ENCODE peak calls at places on chromosomes 5 and 9, in four cellular contexts. One of them, this sample, is unnamed.
A peak's percentile ranks its signal among the peaks of the same experiment; 100 is the strongest.

GRCh38 chr5:179142434-179143198 is 82.4 kb downstream of the ZNF354C start:
- DNase-seq in IMR-90: peak; percentile 87
- DNase-seq in brain microvascular endothelial cell: peak; percentile 68
- DNase-seq in uterus: no peak
- DNase-seq in this sample: no peak

GRCh38 chr5:74864823-74865222 is 1.4 kb downstream of the FAM169A start:
- DNase-seq in brain microvascular endothelial cell: no peak
- DNase-seq in IMR-90: no peak
- DNase-seq in uterus: no peak
- DNase-seq in this sample: no peak

GRCh38 chr5:179135006-179135405 is 74.8 kb downstream of the ZNF354C start:
- DNase-seq in IMR-90: no peak
- DNase-seq in brain microvascular endothelial cell: no peak
- DNase-seq in uterus: no peak
- DNase-seq in this sample: no peak

GRCh38 chr9:113675475-113675941 is 200.6 kb upstream of the ZNF618 start:
- DNase-seq in uterus: peak; percentile 78
- DNase-seq in brain microvascular endothelial cell: peak; percentile 99
- DNase-seq in IMR-90: peak; percentile 100
- DNase-seq in this sample: peak; percentile 32

GRCh38 chr5:74801941-74802340 is 34.9 kb downstream of the NSA2 start:
- DNase-seq in brain microvascular endothelial cell: no peak
- DNase-seq in IMR-90: peak; percentile 33
- DNase-seq in uterus: no peak
- DNase-seq in this sample: no peak

GRCh38 chr5:103218164-103218563 is 40.4 kb upstream of the MACIR start:
- DNase-seq in IMR-90: peak; percentile 87
- DNase-seq in brain microvascular endothelial cell: peak; percentile 85
- DNase-seq in uterus: no peak
- DNase-seq in this sample: no peak

GRCh38 chr5:115487168-115487567 is 57.4 kb downstream of the FEM1C start:
- DNase-seq in uterus: no peak
- DNase-seq in IMR-90: no peak
- DNase-seq in brain microvascular endothelial cell: no peak
- DNase-seq in this sample: no peak

GRCh38 chr5:131209506-131210191 is 38.9 kb downstream of the LYRM7 start:
- DNase-seq in brain microvascular endothelial cell: no peak
- DNase-seq in uterus: no peak
- DNase-seq in IMR-90: no peak
- DNase-seq in this sample: no peak

GRCh38 chr5:96297290-96297689 is 135.8 kb downstream of the PCSK1 start:
- DNase-seq in IMR-90: peak; percentile 98
- DNase-seq in brain microvascular endothelial cell: peak; percentile 88
- DNase-seq in uterus: no peak
- DNase-seq in this sample: no peak

GRCh38 chr5:10633271-10634049 is 69.6 kb downstream of the ANKRD33B start:
- DNase-seq in brain microvascular endothelial cell: no peak
- DNase-seq in uterus: no peak
- DNase-seq in IMR-90: no peak
- DNase-seq in this sample: no peak

GRCh38 chr9:77710276-77710675 is 62.2 kb upstream of the GNA14 start:
- DNase-seq in uterus: no peak
- DNase-seq in brain microvascular endothelial cell: no peak
- DNase-seq in IMR-90: no peak
- DNase-seq in this sample: no peak

GRCh38 chr5:139392678-139393496 is 2.0 kb downstream of the PROB1 start:
- DNase-seq in uterus: no peak
- DNase-seq in IMR-90: no peak
- DNase-seq in brain microvascular endothelial cell: peak; percentile 38
- DNase-seq in this sample: no peak

GRCh38 chr5:6873359-6873758 is 160.1 kb downstream of the TENT4A start:
- DNase-seq in brain microvascular endothelial cell: no peak
- DNase-seq in uterus: no peak
- DNase-seq in IMR-90: no peak
- DNase-seq in this sample: no peak

GRCh38 chr5:76337949-76338589 is 65.0 kb upstream of the IQGAP2 start:
- DNase-seq in uterus: no peak
- DNase-seq in IMR-90: peak; percentile 47
- DNase-seq in brain microvascular endothelial cell: peak; percentile 64
- DNase-seq in this sample: peak; percentile 35

GRCh38 chr9:21434202-21435014 is 5.8 kb upstream of the IFNA1 start:
- DNase-seq in IMR-90: peak; percentile 73
- DNase-seq in uterus: no peak
- DNase-seq in brain microvascular endothelial cell: peak; percentile 71
- DNase-seq in this sample: no peak

GRCh38 chr5:166117062-166117743 is 2174.2 kb upstream of the WWC1 start:
- DNase-seq in IMR-90: no peak
- DNase-seq in brain microvascular endothelial cell: no peak
- DNase-seq in uterus: no peak
- DNase-seq in this sample: no peak

GRCh38 chr9:79524266-79524665 is 47.5 kb upstream of the TLE4 start:
- DNase-seq in IMR-90: peak; percentile 60
- DNase-seq in brain microvascular endothelial cell: peak; percentile 16
- DNase-seq in uterus: no peak
- DNase-seq in this sample: no peak

GRCh38 chr9:31908891-31909480 is 475.5 kb upstream of the ACO1 start:
- DNase-seq in IMR-90: no peak
- DNase-seq in uterus: no peak
- DNase-seq in brain microvascular endothelial cell: no peak
- DNase-seq in this sample: no peak

GRCh38 chr5:95029569-95030366 is 255.1 kb downstream of the MCTP1 start:
- DNase-seq in uterus: no peak
- DNase-seq in IMR-90: no peak
- DNase-seq in brain microvascular endothelial cell: no peak
- DNase-seq in this sample: no peak

GRCh38 chr5:71587709-71588532 is 781 bp downstream of the MCCC2 start:
- DNase-seq in brain microvascular endothelial cell: no peak
- DNase-seq in IMR-90: no peak
- DNase-seq in uterus: no peak
- DNase-seq in this sample: no peak

GRCh38 chr5:179410291-179411160 is 65.3 kb upstream of the ADAMTS2 start:
- DNase-seq in brain microvascular endothelial cell: no peak
- DNase-seq in uterus: no peak
- DNase-seq in IMR-90: no peak
- DNase-seq in this sample: no peak

GRCh38 chr5:171407234-171407633 is 12.2 kb upstream of the FGF18 start:
- DNase-seq in IMR-90: no peak
- DNase-seq in uterus: no peak
- DNase-seq in brain microvascular endothelial cell: no peak
- DNase-seq in this sample: no peak

GRCh38 chr5:68288756-68289134 is 73.2 kb downstream of the PIK3R1 start:
- DNase-seq in brain microvascular endothelial cell: no peak
- DNase-seq in IMR-90: no peak
- DNase-seq in uterus: no peak
- DNase-seq in this sample: no peak

GRCh38 chr5:138470322-138471285 is 5.3 kb downstream of the EGR1 start:
- DNase-seq in IMR-90: no peak
- DNase-seq in brain microvascular endothelial cell: peak; percentile 80
- DNase-seq in uterus: no peak
- DNase-seq in this sample: no peak

GRCh38 chr9:75457474-75458011 is 369.2 kb downstream of the OSTF1 start:
- DNase-seq in brain microvascular endothelial cell: no peak
- DNase-seq in IMR-90: no peak
- DNase-seq in uterus: no peak
- DNase-seq in this sample: no peak

GRCh38 chr9:114499528-114499927 is 5.7 kb downstream of the WHRN start:
- DNase-seq in brain microvascular endothelial cell: no peak
- DNase-seq in IMR-90: no peak
- DNase-seq in uterus: no peak
- DNase-seq in this sample: no peak

GRCh38 chr9:87372401-87372851 is 125.2 kb upstream of the DAPK1 start:
- DNase-seq in brain microvascular endothelial cell: no peak
- DNase-seq in IMR-90: no peak
- DNase-seq in uterus: no peak
- DNase-seq in this sample: no peak

GRCh38 chr5:52989025-52989780 is at the start of gene ITGA2:
- DNase-seq in uterus: peak; percentile 44
- DNase-seq in brain microvascular endothelial cell: peak; percentile 36
- DNase-seq in IMR-90: peak; percentile 40
- DNase-seq in this sample: no peak

GRCh38 chr5:139149477-139150199 is 48.5 kb downstream of the SIL1 start:
- DNase-seq in brain microvascular endothelial cell: peak; percentile 72
- DNase-seq in IMR-90: peak; percentile 73
- DNase-seq in uterus: no peak
- DNase-seq in this sample: no peak

GRCh38 chr5:102139029-102139428 is 157.1 kb downstream of the SLCO4C1 start:
- DNase-seq in uterus: no peak
- DNase-seq in IMR-90: no peak
- DNase-seq in brain microvascular endothelial cell: no peak
- DNase-seq in this sample: no peak

GRCh38 chr5:56195016-56195415 is 38.1 kb downstream of the ANKRD55 start:
- DNase-seq in brain microvascular endothelial cell: no peak
- DNase-seq in IMR-90: no peak
- DNase-seq in uterus: no peak
- DNase-seq in this sample: no peak

GRCh38 chr9:14136646-14137370 is 177.1 kb downstream of the NFIB start:
- DNase-seq in brain microvascular endothelial cell: no peak
- DNase-seq in IMR-90: no peak
- DNase-seq in uterus: no peak
- DNase-seq in this sample: no peak

GRCh38 chr9:75962186-75963036 is 71.9 kb downstream of the PCSK5 start:
- DNase-seq in IMR-90: no peak
- DNase-seq in brain microvascular endothelial cell: no peak
- DNase-seq in uterus: no peak
- DNase-seq in this sample: peak; percentile 29

GRCh38 chr9:130446111-130446861 is 1.5 kb downstream of the ASS1 start:
- DNase-seq in IMR-90: peak; percentile 94
- DNase-seq in brain microvascular endothelial cell: peak; percentile 55
- DNase-seq in uterus: peak; percentile 97
- DNase-seq in this sample: peak; percentile 60

GRCh38 chr5:10307206-10308148 is at the start of gene CMBL:
- DNase-seq in brain microvascular endothelial cell: peak; percentile 42
- DNase-seq in uterus: peak; percentile 49
- DNase-seq in IMR-90: peak; percentile 48
- DNase-seq in this sample: no peak

GRCh38 chr5:17218353-17219005 is 1.0 kb downstream of the BASP1 start:
- DNase-seq in brain microvascular endothelial cell: peak; percentile 76
- DNase-seq in IMR-90: peak; percentile 67
- DNase-seq in uterus: peak; percentile 21
- DNase-seq in this sample: no peak
- H3K4me3 ChIP-seq in brain microvascular endothelial cell: peak overlapping the region; percentile 92
- H3K4me3 ChIP-seq in IMR-90: peak overlapping the region; percentile 75
- H3K4me3 ChIP-seq in uterus: peak overlapping the region; percentile 60
- H3K4me3 ChIP-seq in this sample: peak overlapping the region; percentile 56

GRCh38 chr9:116476002-116476401 is 211.1 kb upstream of the TRIM32 start:
- DNase-seq in uterus: no peak
- DNase-seq in brain microvascular endothelial cell: no peak
- DNase-seq in IMR-90: no peak
- DNase-seq in this sample: no peak

GRCh38 chr9:116475201-116475600 is 211.9 kb upstream of the TRIM32 start:
- DNase-seq in brain microvascular endothelial cell: peak; percentile 51
- DNase-seq in IMR-90: peak; percentile 55
- DNase-seq in uterus: no peak
- DNase-seq in this sample: no peak

GRCh38 chr9:116477584-116478141 is 209.4 kb upstream of the TRIM32 start:
- DNase-seq in uterus: no peak
- DNase-seq in IMR-90: no peak
- DNase-seq in brain microvascular endothelial cell: no peak
- DNase-seq in this sample: no peak

GRCh38 chr9:116479145-116479544 is 208.0 kb upstream of the TRIM32 start:
- DNase-seq in uterus: no peak
- DNase-seq in brain microvascular endothelial cell: no peak
- DNase-seq in IMR-90: peak; percentile 44
- DNase-seq in this sample: no peak

DNA sequence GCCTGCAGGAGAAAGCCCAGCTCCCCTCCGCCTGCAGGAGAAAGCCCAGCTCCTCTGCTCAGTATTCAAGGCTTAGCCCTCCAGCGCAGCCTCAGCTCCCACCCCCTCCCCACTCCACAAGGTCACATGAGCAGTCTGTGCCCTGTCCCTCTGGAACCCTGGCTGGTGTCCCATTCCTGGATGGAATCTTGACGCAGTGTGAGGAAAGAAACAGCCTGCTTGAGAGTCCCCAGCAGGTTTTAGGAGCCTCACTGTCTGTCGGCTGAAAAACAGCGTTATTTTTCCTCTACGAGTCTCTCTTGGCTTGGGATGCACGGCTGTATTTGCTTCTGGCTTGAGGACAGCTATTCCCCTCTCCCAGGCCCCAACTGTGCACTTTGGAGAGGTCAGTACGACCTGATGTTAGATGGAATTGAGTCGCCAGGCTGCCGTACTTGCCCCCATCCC is 210.1 kb upstream of the TRIM32 start:
- DNase-seq in brain microvascular endothelial cell: no peak
- DNase-seq in IMR-90: no peak
- DNase-seq in uterus: peak; percentile 62
- DNase-seq in this sample: no peak
- H3K27ac ChIP-seq in brain microvascular endothelial cell: no peak overlapping the region
- H3K27ac ChIP-seq in IMR-90: no peak overlapping the region
- H3K27ac ChIP-seq in uterus: peak overlapping the region; percentile 77
- H3K27ac ChIP-seq in this sample: peak overlapping the region; percentile 49

DNA sequence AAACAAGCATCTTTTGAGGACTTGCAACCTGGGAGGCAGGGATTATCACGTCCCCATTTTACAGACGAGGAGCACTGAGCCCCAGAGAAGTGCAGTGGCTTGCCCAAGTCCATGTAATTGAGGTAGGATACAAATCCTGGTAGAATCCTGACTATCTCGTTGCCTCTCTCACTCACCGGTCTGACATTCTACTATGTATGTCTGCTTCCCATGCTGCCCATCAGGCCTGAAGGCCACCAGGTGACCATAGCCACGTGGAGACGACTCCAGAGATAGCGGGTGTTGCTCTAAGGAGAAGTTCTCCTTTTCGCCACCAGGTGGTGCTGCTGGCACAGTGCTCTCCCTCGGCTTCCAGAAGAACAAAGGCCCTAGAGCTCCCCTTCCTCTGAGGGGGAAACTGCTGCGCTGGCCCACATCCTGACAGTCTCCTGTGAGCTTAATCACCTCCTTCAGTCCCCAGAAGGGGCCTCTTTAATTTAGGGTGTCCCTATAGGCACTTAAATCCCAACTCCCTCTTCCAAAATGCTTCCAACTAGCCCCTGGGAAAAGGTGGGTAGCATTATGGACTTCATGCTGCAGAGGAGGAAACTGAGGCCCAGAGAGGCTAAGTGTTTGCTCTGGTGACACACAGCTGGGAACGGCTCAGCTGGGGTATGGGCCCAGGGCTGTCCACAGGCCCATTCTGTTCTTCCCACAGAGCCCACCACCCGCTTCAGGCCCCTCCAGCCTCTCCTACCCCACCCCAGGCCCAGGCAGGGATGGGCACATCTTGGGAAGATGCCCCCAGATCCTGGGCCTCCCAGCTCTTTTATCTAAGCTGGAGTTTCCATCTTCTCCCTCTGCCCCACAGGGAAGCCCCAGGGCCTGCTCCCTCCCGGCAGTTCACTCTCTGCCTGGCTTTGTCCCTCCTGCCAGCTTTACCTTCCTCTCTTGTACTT is 6.4 kb downstream of the SLC34A1 start:
- DNase-seq in brain microvascular endothelial cell: peak; percentile 84
- DNase-seq in uterus: peak; percentile 81
- DNase-seq in IMR-90: peak; percentile 80
- DNase-seq in this sample: peak; percentile 87
- H3K4me3 ChIP-seq in brain microvascular endothelial cell: no peak overlapping the region
- H3K4me3 ChIP-seq in uterus: no peak overlapping the region
- H3K4me3 ChIP-seq in IMR-90: no peak overlapping the region
- H3K4me3 ChIP-seq in this sample: no peak overlapping the region

GRCh38 chr9:36093384-36093783 is 43.1 kb upstream of the GLIPR2 start:
- DNase-seq in brain microvascular endothelial cell: no peak
- DNase-seq in IMR-90: no peak
- DNase-seq in uterus: no peak
- DNase-seq in this sample: peak; percentile 29
- H3K27ac ChIP-seq in brain microvascular endothelial cell: no peak overlapping the region
- H3K27ac ChIP-seq in IMR-90: no peak overlapping the region
- H3K27ac ChIP-seq in uterus: no peak overlapping the region
- H3K27ac ChIP-seq in this sample: no peak overlapping the region